ENCODE peak calls at places on chromosome 19, in ten cellular contexts. L is breast epithelium; W is esophagus muscularis mucosa; U is CD8-positive, alpha-beta T cell; E is BE2C; Z is colonic mucosa; A is PC-9; N is body of pancreas; F is cardiac muscle cell; S is pancreas. P is an unnamed sample.

GRCh38 chr19:10260141-10260584 is 8.1 kb downstream of the MRPL4 start:
- DNase-seq in F (no peak), Z (no peak), W (no peak), A (peak; percentile 76), E (no peak), U (no peak), S (no peak), L (no peak), N (no peak), P (no peak)

GRCh38 chr19:19628499-19629134 is 597 bp upstream of the LPAR2 start:
- DNase-seq in Z (peak; percentile 52), W (no peak), U (peak; percentile 26), S (peak; percentile 80), A (peak; percentile 84), F (peak; percentile 87), E (no peak), N (peak; percentile 86), L (peak; percentile 69), P (no peak)

GRCh38 chr19:52170863-52171320 is 529 bp downstream of the ZNF836 start:
- DNase-seq in N (no peak), Z (peak; percentile 32), L (no peak), W (no peak), E (peak; percentile 23), U (no peak), F (no peak), A (no peak), S (peak; percentile 57), P (no peak)

GRCh38 chr19:41886761-41887710 is 4.1 kb downstream of the ARHGEF1 start:
- DNase-seq in E (no peak), Z (no peak), U (peak; percentile 68), F (no peak), S (no peak), L (no peak), N (peak; percentile 41), W (no peak), A (no peak), P (no peak)

GRCh38 chr19:42199440-42200115 is 17.9 kb downstream of the DEDD2 start:
- DNase-seq in Z (no peak), L (no peak), A (no peak), W (no peak), E (no peak), F (no peak), S (no peak), N (peak; percentile 50), U (peak; percentile 36), P (no peak)

GRCh38 chr19:6811906-6812305 is 39.4 kb downstream of the VAV1 start:
- DNase-seq in E (peak; percentile 45), Z (no peak), A (peak; percentile 54), W (no peak), N (peak; percentile 14), F (peak; percentile 83), L (no peak), U (no peak), S (no peak), P (peak; percentile 5)

GRCh38 chr19:42113641-42114348 is 18.5 kb downstream of the POU2F2 start:
- DNase-seq in A (peak; percentile 91), Z (no peak), N (no peak), F (peak; percentile 92), S (no peak), L (no peak), U (no peak), E (peak; percentile 89), W (no peak), P (peak; percentile 92)

GRCh38 chr19:47122359-47123335 is 8.0 kb upstream of the SAE1 start:
- DNase-seq in Z (no peak), W (no peak), E (no peak), N (no peak), U (no peak), F (peak; percentile 73), A (peak; percentile 91), S (no peak), L (no peak), P (no peak)

GRCh38 chr19:45676851-45677263 is 8.8 kb downstream of the GIPR start:
- DNase-seq in S (peak; percentile 71), A (peak; percentile 43), Z (peak; percentile 37), L (no peak), E (no peak), U (peak; percentile 25), F (no peak), W (no peak), N (peak; percentile 59), P (no peak)

GRCh38 chr19:35844482-35845214 is 7.7 kb downstream of the NPHS1 start:
- DNase-seq in E (no peak), Z (no peak), A (no peak), F (no peak), U (no peak), L (no peak), S (peak; percentile 8), W (no peak), N (no peak), P (no peak)

GRCh38 chr19:58361900-58362271 is 665 bp downstream of the ZNF497 start:
- DNase-seq in F (peak; percentile 72), U (peak; percentile 15), Z (no peak), A (peak; percentile 55), E (peak; percentile 56), S (peak; percentile 63), L (peak; percentile 61), N (peak; percentile 61), W (no peak), P (no peak)

GRCh38 chr19:7933411-7933810 is 7.5 kb upstream of the CTXN1 start:
- DNase-seq in W (no peak), Z (no peak), U (no peak), S (no peak), L (no peak), N (no peak), E (no peak), F (no peak), A (no peak), P (no peak)

GRCh38 chr19:49881672-49882394 is 4.3 kb downstream of the TBC1D17 start:
- DNase-seq in A (no peak), L (no peak), F (no peak), N (no peak), W (no peak), S (no peak), U (no peak), Z (peak; percentile 22), E (peak; percentile 54), P (no peak)

GRCh38 chr19:8731428-8732169 is 10.2 kb downstream of the OR2Z1 start:
- DNase-seq in U (no peak), A (no peak), E (no peak), S (no peak), F (no peak), W (no peak), Z (no peak), N (no peak), L (no peak), P (no peak)

GRCh38 chr19:46866407-46867132 is 5.8 kb downstream of the ARHGAP35 start:
- DNase-seq in N (no peak), W (no peak), L (no peak), Z (no peak), U (no peak), A (peak; percentile 92), F (no peak), E (no peak), S (no peak), P (no peak)

GRCh38 chr19:47130120-47130588 is 481 bp upstream of the SAE1 start:
- DNase-seq in W (no peak), F (no peak), A (no peak), Z (no peak), U (no peak), L (no peak), N (no peak), E (no peak), S (peak; percentile 51), P (no peak)

GRCh38 chr19:29841559-29842367 is 30.0 kb downstream of the CCNE1 start:
- DNase-seq in L (no peak), W (peak; percentile 70), S (no peak), U (no peak), E (peak; percentile 58), A (peak; percentile 88), F (peak; percentile 43), N (no peak), Z (peak; percentile 31), P (no peak)

GRCh38 chr19:39032164-39032918 is at the start of gene FBXO27:
- DNase-seq in N (peak; percentile 11), Z (peak; percentile 21), A (peak; percentile 67), E (no peak), W (no peak), U (no peak), F (peak; percentile 3), S (no peak), L (no peak), P (no peak)

GRCh38 chr19:37947778-37948177 is 40.8 kb downstream of the SIPA1L3 start:
- DNase-seq in F (no peak), W (no peak), U (no peak), N (no peak), S (no peak), Z (no peak), L (no peak), A (no peak), E (no peak), P (no peak)

DNA sequence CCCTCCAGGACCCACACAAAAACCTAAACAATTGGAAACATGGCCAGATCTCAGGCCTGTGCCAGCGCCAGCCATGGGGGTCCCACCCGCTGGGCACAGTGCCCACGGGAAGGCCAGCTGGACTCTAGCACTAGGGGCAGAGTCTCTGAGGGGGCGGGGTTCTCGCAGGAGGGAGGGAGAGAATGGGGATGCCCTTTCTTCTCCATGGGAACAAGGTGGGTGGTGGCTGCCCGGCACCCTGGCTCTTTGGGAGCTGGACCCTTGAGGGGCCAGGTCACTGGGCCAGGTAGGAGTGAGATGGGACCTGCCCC is 8.4 kb downstream of the LYL1 start:
- DNase-seq in N (no peak), L (no peak), W (no peak), E (peak; percentile 52), Z (no peak), F (no peak), U (no peak), A (no peak), S (peak; percentile 57), P (no peak)
- H3K27me3 ChIP-seq in N (peaks cover 10% of the 10 kb centered on the region), L (no peaks in the 10 kb centered on the region), W (no peaks in the 10 kb centered on the region), E (no peaks in the 10 kb centered on the region), Z (no peaks in the 10 kb centered on the region), F (peaks cover 95% of the 10 kb centered on the region), U (peaks cover 16% of the 10 kb centered on the region), A (no peaks in the 10 kb centered on the region), S (no peaks in the 10 kb centered on the region), P (peaks cover 40% of the 10 kb centered on the region)

GRCh38 chr19:17075035-17075859 is at the start of the genes HAUS8 and MYO9B:
- DNase-seq in Z (peak; percentile 100), L (peak; percentile 98), U (peak; percentile 100), F (peak; percentile 100), E (peak; percentile 100), A (peak; percentile 97), N (peak; percentile 100), S (peak; percentile 99), W (peak; percentile 99), P (peak; percentile 92)
- TF ChIP-seq CTCF in Z (no peak), L (no peak), U (no peak), F (no peak), E (no peak), A (no peak), N (peak; percentile 23), S (no peak), W (no peak), P (no peak)

GRCh38 chr19:1473424-1473851 is 5.6 kb downstream of the C19orf25 start:
- DNase-seq in E (no peak), L (no peak), A (no peak), N (no peak), U (no peak), W (no peak), Z (no peak), F (no peak), S (no peak), P (no peak)
- H3K36me3 ChIP-seq in E (peaks cover 8% of the 10 kb centered on the region), L (no peaks in the 10 kb centered on the region), A (no peaks in the 10 kb centered on the region), N (no peaks in the 10 kb centered on the region), U (peaks cover 3% of the 10 kb centered on the region), W (peaks cover 37% of the 10 kb centered on the region), Z (no peaks in the 10 kb centered on the region), F (no peaks in the 10 kb centered on the region), S (no peaks in the 10 kb centered on the region), P (no peaks in the 10 kb centered on the region)

GRCh38 chr19:28136796-28137195 is 1076.2 kb downstream of the UQCRFS1 start:
- DNase-seq in N (no peak), F (no peak), Z (no peak), S (no peak), U (no peak), W (no peak), A (no peak), E (no peak), L (no peak), P (no peak)
- H3K27me3 ChIP-seq in N (peaks cover 3% of the 10 kb centered on the region), F (peaks cover 7% of the 10 kb centered on the region), Z (no peaks in the 10 kb centered on the region), S (no peaks in the 10 kb centered on the region), U (no peaks in the 10 kb centered on the region), W (no peaks in the 10 kb centered on the region), A (peaks cover 25% of the 10 kb centered on the region), E (no peaks in the 10 kb centered on the region), L (no peaks in the 10 kb centered on the region), P (no peaks in the 10 kb centered on the region)